ENCODE peak calls at places on chromosomes 7 and 10, in five cellular contexts. K is BE2C, C is IMR-90, D is Peyer's patch, M is NB4. A is an unnamed sample.

GRCh38 chr10:102612964-102613275 is 31.4 kb upstream of the TRIM8 start:
- DNase-seq in M (no peak), D (no peak), K (no peak), C (no peak), A (no peak)

GRCh38 chr10:97939446-97939990 is 89.9 kb downstream of the GOLGA7B start:
- DNase-seq in M (no peak), K (no peak), C (no peak), D (no peak), A (no peak)

GRCh38 chr10:51462076-51462779 is 237.2 kb downstream of the CSTF2T start:
- DNase-seq in M (no peak), K (no peak), D (no peak), C (peak; percentile 12), A (no peak)

GRCh38 chr7:41125343-41125742 is 577.5 kb downstream of the INHBA start:
- DNase-seq in M (no peak), K (no peak), C (no peak), D (no peak), A (no peak)

GRCh38 chr10:110209399-110209925 is 2.1 kb downstream of the MXI1 start:
- DNase-seq in C (peak; percentile 65), M (peak; percentile 83), K (peak; percentile 81), D (peak; percentile 74), A (peak; percentile 73)

GRCh38 chr10:71776528-71776927 is 3.2 kb upstream of the VSIR start:
- DNase-seq in M (peak; percentile 89), K (no peak), C (no peak), D (peak; percentile 50), A (no peak)

GRCh38 chr7:4067874-4068273 is 614.2 kb upstream of the FOXK1 start:
- DNase-seq in M (no peak), K (no peak), D (no peak), C (no peak), A (no peak)

GRCh38 chr7:84105582-84105981 is 89.0 kb downstream of the SEMA3A start:
- DNase-seq in M (no peak), C (peak; percentile 61), K (no peak), D (no peak), A (peak; percentile 39)

GRCh38 chr10:75038335-75038734 is 73.1 kb upstream of the SAMD8 start:
- DNase-seq in D (no peak), M (no peak), C (peak; percentile 76), K (no peak), A (peak; percentile 79)

DNA sequence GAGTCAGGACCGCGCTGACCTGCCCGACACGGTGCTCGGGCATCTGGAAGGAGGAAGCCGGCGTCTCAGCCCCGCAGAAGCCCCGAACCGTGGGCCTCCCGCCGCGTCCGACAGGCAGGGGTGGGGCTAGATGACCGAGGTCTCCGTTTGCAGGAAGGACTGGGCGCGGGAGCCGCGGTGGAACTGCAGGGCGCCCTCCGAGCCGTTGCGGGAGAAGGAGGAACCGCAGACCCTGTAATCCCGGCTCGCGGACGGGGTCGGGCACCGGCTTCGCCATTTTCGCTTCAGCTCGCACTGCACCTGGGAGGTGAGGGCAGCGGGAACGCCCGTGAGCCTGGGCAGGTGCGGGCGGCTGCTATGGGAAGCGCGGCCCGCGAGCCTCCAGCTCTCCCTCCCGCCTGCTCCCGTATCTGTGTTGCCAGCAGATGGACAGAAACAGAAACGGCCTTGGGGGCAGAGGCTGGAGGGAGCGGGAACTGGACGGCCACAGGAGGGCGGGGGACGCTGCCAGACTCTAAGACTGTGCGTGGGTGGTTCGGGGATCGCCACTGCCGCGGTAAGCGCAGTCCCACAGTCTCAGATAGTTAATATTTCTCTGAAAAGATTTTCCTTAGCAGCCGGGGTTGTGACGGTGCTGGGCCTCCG is 114.1 kb downstream of the VIPR2 start:
- DNase-seq in C (no peak), M (peak; percentile 77), D (peak; percentile 67), K (peak; percentile 79), A (no peak)
- TF ChIP-seq CTCF in C (no peak), M (peak; percentile 28), D (no peak), K (peak; percentile 33), A (no peak)

DNA sequence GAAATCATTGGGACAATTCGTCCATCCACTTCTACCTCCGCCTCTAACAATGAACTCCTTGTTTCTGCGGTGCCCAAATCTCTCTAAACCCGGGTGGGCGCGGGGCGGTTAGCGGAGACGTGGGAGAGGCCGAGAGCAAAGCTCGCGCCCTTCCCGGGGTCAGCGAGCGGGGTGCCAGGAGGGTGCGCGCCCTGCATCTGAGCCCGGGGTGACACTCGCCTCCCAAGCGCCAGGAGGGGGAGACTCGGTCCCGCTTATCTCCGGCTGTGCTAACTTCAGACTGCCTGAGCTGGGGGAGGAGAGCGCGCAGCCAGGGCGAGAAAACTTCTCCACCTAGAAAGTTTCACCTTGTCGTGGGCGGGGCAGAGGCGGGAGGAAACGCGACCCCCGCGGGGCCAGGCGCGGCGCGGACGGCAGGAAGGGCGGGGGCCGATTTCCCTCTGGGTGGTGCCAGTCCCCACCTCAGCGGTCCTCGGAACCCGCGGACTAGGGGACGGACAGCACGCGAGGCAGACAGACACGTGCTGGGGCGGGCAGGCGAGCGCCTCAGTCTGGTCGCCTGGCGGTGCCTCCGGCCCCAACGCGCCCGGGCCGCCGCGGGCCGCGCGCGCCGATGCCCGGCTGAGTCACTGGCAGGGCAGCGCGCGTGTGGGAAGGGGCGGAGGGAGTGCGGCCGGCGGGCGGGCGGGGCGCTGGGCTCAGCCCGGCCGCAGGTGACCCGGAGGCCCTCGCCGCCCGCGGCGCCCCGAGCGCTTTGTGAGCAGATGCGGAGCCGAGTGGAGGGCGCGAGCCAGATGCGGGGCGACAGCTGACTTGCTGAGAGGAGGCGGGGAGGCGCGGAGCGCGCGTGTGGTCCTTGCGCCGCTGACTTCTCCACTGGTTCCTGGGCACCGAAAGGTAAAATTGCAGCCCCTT is at the start of gene MET:
- DNase-seq in D (peak; percentile 90), M (peak; percentile 15), K (peak; percentile 42), C (peak; percentile 72), A (peak; percentile 67)
- H3K4me3 ChIP-seq in D (peak within 1 kb of the TSS; percentile 38), M (no peak within 1 kb of the TSS), K (peak within 1 kb of the TSS; percentile 17), C (peak within 1 kb of the TSS; percentile 69), A (peak within 1 kb of the TSS; percentile 64)

GRCh38 chr7:148962823-148963582 is 65.3 kb downstream of the PDIA4 start:
- DNase-seq in M (peak; percentile 79), K (peak; percentile 68), D (peak; percentile 72), C (peak; percentile 67), A (peak; percentile 84)
- TF ChIP-seq CTCF in M (peak; percentile 79), K (peak; percentile 89), D (peak; percentile 31), C (peak; percentile 88), A (peak; percentile 75)

GRCh38 chr7:23356726-23357125 is 57.6 kb downstream of the MALSU1 start:
- DNase-seq in D (no peak), K (no peak), M (no peak), C (no peak), A (no peak)

GRCh38 chr7:23357190-23358093 is 58.3 kb downstream of the MALSU1 start:
- DNase-seq in M (peak; percentile 58), D (no peak), K (no peak), C (peak; percentile 56), A (peak; percentile 70)

GRCh38 chr7:23353172-23353571 is 54.0 kb downstream of the MALSU1 start:
- DNase-seq in D (no peak), C (no peak), K (peak; percentile 20), M (no peak), A (no peak)

GRCh38 chr7:23356168-23356567 is 57.0 kb downstream of the MALSU1 start:
- DNase-seq in M (no peak), K (no peak), C (no peak), D (no peak), A (no peak)

DNA sequence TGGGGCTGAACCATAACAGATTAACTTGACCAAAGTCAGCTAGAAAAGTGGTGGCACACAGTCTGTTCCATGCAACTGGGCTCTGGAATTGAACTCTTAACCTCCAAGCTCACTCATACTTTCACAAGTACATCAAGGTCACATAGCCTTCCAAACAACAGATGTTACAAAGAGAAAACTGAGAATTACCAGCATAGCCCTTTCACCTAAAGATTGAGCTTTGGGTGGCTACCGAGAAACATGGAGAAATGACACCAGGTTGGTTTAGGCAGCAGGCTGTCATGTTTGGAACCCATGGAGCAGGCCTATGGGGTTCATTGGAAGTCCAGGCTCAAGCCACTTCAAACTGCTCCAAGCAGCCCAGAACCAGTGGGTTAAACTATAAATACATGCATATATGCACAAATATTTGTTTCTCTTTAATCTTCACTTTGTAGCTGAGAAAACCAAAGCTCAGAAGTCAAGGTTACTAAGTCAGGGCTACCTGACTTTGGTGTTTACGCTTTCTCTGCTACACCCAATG is 59.1 kb downstream of the MALSU1 start:
- DNase-seq in M (no peak), K (no peak), C (no peak), D (no peak), A (no peak)
- H3K4me3 ChIP-seq in M (no peak overlapping the region), K (no peak overlapping the region), C (no peak overlapping the region), D (no peak overlapping the region), A (no peak overlapping the region)